ENCODE peak calls at places on chromosomes 12 and 14, in eight cellular contexts. S is heart left ventricle; T is vagina; V is right lobe of liver; B is aorta; O is colonic mucosa; C is CD8-positive, alpha-beta memory T cell; N is neural progenitor cell. J is an unnamed sample.

GRCh38 chr12:40225337-40225983 is 663 bp downstream of the LRRK2 start:
- DNase-seq in B (no peak), O (no peak), C (no peak), T (no peak), V (no peak), N (no peak), S (no peak), J (no peak)

GRCh38 chr14:63051966-63052365 is 6.7 kb upstream of the KCNH5 start:
- DNase-seq in O (no peak), B (no peak), C (no peak), N (no peak), S (no peak), V (no peak), T (no peak), J (no peak)

GRCh38 chr14:98138666-98139065 is 1133.3 kb downstream of the BCL11B start:
- DNase-seq in B (no peak), S (no peak), V (no peak), C (peak; percentile 52), N (peak; percentile 87), T (no peak), O (peak; percentile 50), J (no peak)

GRCh38 chr12:62933871-62934798 is 815 bp downstream of the PPM1H start:
- DNase-seq in T (no peak), V (peak; percentile 64), S (peak; percentile 77), N (peak; percentile 65), B (peak; percentile 86), C (no peak), O (peak; percentile 44), J (peak; percentile 70)

GRCh38 chr12:13255792-13256704 is 59.5 kb downstream of the EMP1 start:
- DNase-seq in V (peak; percentile 93), T (peak; percentile 94), B (peak; percentile 98), S (peak; percentile 95), O (peak; percentile 96), N (peak; percentile 93), C (peak; percentile 49), J (peak; percentile 92)

GRCh38 chr14:64035143-64035542 is 182.3 kb downstream of the SYNE2 start:
- DNase-seq in S (no peak), O (no peak), C (no peak), B (no peak), T (no peak), V (no peak), N (no peak), J (no peak)

GRCh38 chr14:23605931-23606585 is 27.5 kb upstream of the JPH4 start:
- DNase-seq in T (no peak), C (no peak), B (no peak), N (no peak), O (no peak), V (no peak), S (no peak), J (no peak)

GRCh38 chr12:131380961-131381705 is 329.8 kb upstream of the SFSWAP start:
- DNase-seq in B (no peak), O (no peak), T (no peak), S (no peak), V (no peak), N (peak; percentile 34), C (no peak), J (no peak)

GRCh38 chr12:48109424-48109823 is 3.5 kb upstream of the SENP1 start:
- DNase-seq in O (no peak), B (no peak), V (no peak), S (no peak), N (no peak), T (no peak), C (no peak), J (no peak)

GRCh38 chr14:75927564-75928087 is 54.2 kb downstream of the TGFB3 start:
- DNase-seq in T (no peak), N (no peak), B (no peak), O (no peak), S (no peak), V (no peak), C (no peak), J (no peak)

GRCh38 chr14:100874411-100875091 is 29.0 kb downstream of the RTL1 start:
- DNase-seq in S (peak; percentile 61), V (no peak), T (no peak), O (no peak), B (peak; percentile 51), C (no peak), N (no peak), J (peak; percentile 25)

GRCh38 chr12:83190631-83191390 is 504.1 kb downstream of the TMTC2 start:
- DNase-seq in T (no peak), B (no peak), S (no peak), C (no peak), N (no peak), V (no peak), O (no peak), J (no peak)

GRCh38 chr12:120439646-120440247 is 1.8 kb downstream of the COX6A1 start:
- DNase-seq in B (no peak), O (peak; percentile 63), V (peak; percentile 56), T (no peak), C (peak; percentile 75), N (peak; percentile 83), S (no peak), J (no peak)

GRCh38 chr14:102088012-102088792 is 1.4 kb upstream of the HSP90AA1 start:
- DNase-seq in N (peak; percentile 48), V (peak; percentile 66), S (peak; percentile 80), O (peak; percentile 69), B (peak; percentile 82), C (peak; percentile 42), T (no peak), J (peak; percentile 83)

GRCh38 chr14:53038629-53039028 is 87.8 kb upstream of the FERMT2 start:
- DNase-seq in N (no peak), S (no peak), V (no peak), O (no peak), C (no peak), T (no peak), B (no peak), J (no peak)

GRCh38 chr14:75123991-75124390 is 2.9 kb downstream of the NEK9 start:
- DNase-seq in B (no peak), O (no peak), S (no peak), V (no peak), T (no peak), N (no peak), C (no peak), J (no peak)

GRCh38 chr14:61103541-61104339 is 122.7 kb downstream of the SLC38A6 start:
- DNase-seq in V (no peak), N (peak; percentile 28), O (no peak), C (no peak), B (peak; percentile 84), S (no peak), T (no peak), J (no peak)

GRCh38 chr12:57853864-57854556 is 7.5 kb upstream of the CTDSP2 start:
- DNase-seq in T (no peak), N (no peak), V (no peak), B (no peak), C (no peak), O (no peak), S (no peak), J (no peak)

GRCh38 chr12:107328442-107329133 is 235.2 kb upstream of the CRY1 start:
- DNase-seq in V (no peak), N (peak; percentile 13), C (no peak), B (no peak), O (no peak), T (no peak), S (no peak), J (no peak)

GRCh38 chr12:104747956-104748355 is 210.1 kb downstream of the SLC41A2 start:
- DNase-seq in N (no peak), B (no peak), C (no peak), S (no peak), T (peak; percentile 32), O (no peak), V (peak; percentile 35), J (no peak)

GRCh38 chr12:96719671-96720362 is 187.2 kb upstream of the NEDD1 start:
- DNase-seq in B (no peak), N (no peak), O (peak; percentile 21), C (no peak), V (no peak), T (no peak), S (no peak), J (no peak)

GRCh38 chr12:131897875-131898274 is 3.5 kb downstream of the ULK1 start:
- DNase-seq in T (no peak), V (no peak), S (no peak), C (no peak), O (no peak), N (no peak), B (peak; percentile 30), J (no peak)

GRCh38 chr14:35034440-35034833 is 11.6 kb upstream of the FAM177A1 start:
- DNase-seq in T (no peak), N (no peak), O (no peak), S (no peak), B (no peak), C (no peak), V (no peak), J (no peak)

GRCh38 chr12:132659146-132659545 is 28.0 kb downstream of the POLE start:
- DNase-seq in B (peak; percentile 53), N (no peak), O (no peak), V (no peak), T (no peak), S (no peak), C (no peak), J (no peak)

GRCh38 chr14:80172380-80173055 is 38.8 kb downstream of the DIO2 start:
- DNase-seq in N (no peak), T (no peak), C (no peak), V (no peak), S (no peak), B (no peak), O (no peak), J (no peak)

DNA sequence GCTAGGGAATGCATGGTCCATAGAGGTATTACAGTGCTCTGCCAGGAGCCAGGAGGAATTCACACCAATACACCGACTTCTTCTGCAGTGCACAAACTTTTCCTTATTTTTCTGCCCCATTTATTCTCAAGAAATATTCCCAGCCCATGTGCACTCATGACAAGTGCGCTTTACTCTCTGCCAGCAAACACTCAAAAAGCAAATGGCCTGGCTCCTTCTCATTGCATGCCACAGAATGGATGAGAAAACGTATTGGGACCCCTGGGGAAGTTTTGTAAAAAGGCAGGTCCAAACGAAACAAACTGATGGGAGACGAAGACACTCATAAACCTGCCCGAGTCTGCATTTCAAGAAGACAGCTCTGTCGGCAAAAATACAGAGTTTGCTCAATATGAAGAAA is 261.1 kb upstream of the G2E3 start:
- DNase-seq in C (no peak), S (no peak), O (no peak), N (no peak), B (no peak), T (no peak), V (no peak), J (no peak)
- H3K4me1 ChIP-seq in C (no peaks in the 10 kb centered on the region), S (no peaks in the 10 kb centered on the region), O (no peaks in the 10 kb centered on the region), N (no peaks in the 10 kb centered on the region), B (no peaks in the 10 kb centered on the region), T (no peaks in the 10 kb centered on the region), V (no peaks in the 10 kb centered on the region), J (peaks cover 10% of the 10 kb centered on the region)

GRCh38 chr12:114314974-114315720 is 90.8 kb downstream of the TBX5 start:
- DNase-seq in V (no peak), S (no peak), O (no peak), B (no peak), T (no peak), N (no peak), C (no peak), J (no peak)
- H3K4me3 ChIP-seq in V (no peak overlapping the region), S (no peak overlapping the region), O (no peak overlapping the region), B (no peak overlapping the region), T (no peak overlapping the region), N (no peak overlapping the region), C (no peak overlapping the region), J (no peak overlapping the region)

GRCh38 chr12:109455706-109456105 is 21.4 kb downstream of the KCTD10 start:
- DNase-seq in O (no peak), S (no peak), V (no peak), N (no peak), B (no peak), T (no peak), C (no peak), J (no peak)
- H3K4me1 ChIP-seq in O (peaks cover 10% of the 10 kb centered on the region), S (peaks cover 21% of the 10 kb centered on the region), V (no peaks in the 10 kb centered on the region), N (peaks cover 25% of the 10 kb centered on the region), B (peaks cover 5% of the 10 kb centered on the region), T (peaks cover 47% of the 10 kb centered on the region), C (no peaks in the 10 kb centered on the region), J (peaks cover 51% of the 10 kb centered on the region)

GRCh38 chr12:46774011-46774633 is 51.7 kb downstream of the SLC38A4 start:
- DNase-seq in S (no peak), T (no peak), C (no peak), B (no peak), O (no peak), V (no peak), N (no peak), J (no peak)
- H3K4me3 ChIP-seq in S (no peak overlapping the region), T (no peak overlapping the region), C (no peak overlapping the region), B (no peak overlapping the region), O (no peak overlapping the region), V (no peak overlapping the region), N (no peak overlapping the region), J (no peak overlapping the region)

J was measured in lower lobe of right lung.